ENCODE peak calls at places on chromosomes 5 and 9, in nine cellular contexts. M is neural progenitor cell; S is stimulated activated CD8-positive, alpha-beta memory T cell treated with anti-CD3 and anti-CD28 coated beads, Interleukin-15, amount 100 ng/mL, for 4 hours; J is HepG2; X is type B pancreatic cell; N is MM.1S; Q is brain microvascular endothelial cell; Y is central memory CD4-positive, alpha-beta T cell; W is activated B cell treated with CpG ODN at 0.5 μM for 24 hours. C is an unnamed sample.
A peak's percentile ranks its signal among the peaks of the same experiment; 100 is the strongest.

GRCh38 chr5:32507738-32508434 is 63.3 kb upstream of the ZFR start:
- DNase-seq in X (no peak), M (no peak), Q (peak; percentile 37), W (no peak), Y (no peak), S (no peak), J (no peak), N (no peak), C (no peak)

GRCh38 chr5:109830955-109831502 is 141.3 kb downstream of the MAN2A1 start:
- DNase-seq in Y (no peak), W (no peak), Q (no peak), S (no peak), X (no peak), N (no peak), J (no peak), M (no peak), C (no peak)

GRCh38 chr5:78717674-78718073 is 69.1 kb upstream of the LHFPL2 start:
- DNase-seq in Q (peak; percentile 61), N (no peak), X (no peak), M (no peak), S (no peak), W (no peak), Y (no peak), J (no peak), C (no peak)

GRCh38 chr9:93326056-93326455 is 125.4 kb upstream of the FAM120A start:
- DNase-seq in Y (no peak), N (no peak), J (no peak), W (no peak), M (no peak), S (no peak), X (no peak), Q (no peak), C (no peak)

GRCh38 chr5:100623719-100624118 is 88.5 kb downstream of the FAM174A start:
- DNase-seq in X (no peak), Q (peak; percentile 38), J (no peak), M (no peak), Y (peak; percentile 21), N (peak; percentile 42), W (no peak), S (no peak), C (no peak)

GRCh38 chr5:79243224-79243623 is 7.3 kb downstream of the JMY start:
- DNase-seq in S (no peak), J (no peak), N (no peak), M (no peak), X (no peak), W (no peak), Q (no peak), Y (no peak), C (no peak)

GRCh38 chr5:14777187-14777586 is 94.4 kb downstream of the ANKH start:
- DNase-seq in J (no peak), X (no peak), M (no peak), W (no peak), Q (no peak), N (no peak), Y (no peak), S (no peak), C (no peak)

GRCh38 chr9:98045234-98046160 is 11.0 kb upstream of the NANS start:
- DNase-seq in J (peak; percentile 77), M (no peak), S (no peak), Y (peak; percentile 73), N (peak; percentile 85), Q (no peak), X (no peak), W (no peak), C (peak; percentile 79)

GRCh38 chr5:135008981-135009735 is 24.9 kb downstream of the PITX1 start:
- DNase-seq in W (no peak), J (no peak), N (no peak), Q (no peak), M (no peak), S (no peak), Y (no peak), X (no peak), C (no peak)

GRCh38 chr9:18798518-18799290 is 234.3 kb downstream of the SAXO1 start:
- DNase-seq in J (no peak), W (no peak), M (no peak), X (no peak), Q (no peak), S (no peak), Y (no peak), N (no peak), C (no peak)

GRCh38 chr5:126915496-126915895 is 114.9 kb downstream of the MARCHF3 start:
- DNase-seq in W (no peak), Q (no peak), S (no peak), X (no peak), Y (no peak), M (no peak), N (no peak), J (no peak), C (no peak)

GRCh38 chr9:126861707-126862460 is 1.4 kb downstream of the ZBTB34 start:
- DNase-seq in J (no peak), Q (no peak), M (peak; percentile 44), N (no peak), Y (no peak), W (no peak), X (no peak), S (no peak), C (no peak)

GRCh38 chr5:123036391-123037103 is at the start of gene PPIC:
- DNase-seq in X (peak; percentile 85), Y (no peak), Q (peak; percentile 62), W (peak; percentile 38), M (peak; percentile 77), J (peak; percentile 50), S (no peak), N (peak; percentile 27), C (no peak)

C was measured in T-helper 1 cell.